ENCODE peak calls at places on chromosomes 4 and X, in four cellular contexts. One of them, this sample, is unnamed.

GRCh38 chr4:1523907-1524636 is 117.8 kb upstream of the NKX1-1 start:
- DNase-seq in activated T-helper 1 cell treated with Interleukin-2 at 50 U/mL for 16 hours: no peak
- DNase-seq in lower leg skin: no peak
- DNase-seq in RPMI7951: no peak
- DNase-seq in this sample: no peak

GRCh38 chrX:106397788-106398538 is 213.8 kb upstream of the RADX start:
- DNase-seq in lower leg skin: no peak
- DNase-seq in RPMI7951: no peak
- DNase-seq in activated T-helper 1 cell treated with Interleukin-2 at 50 U/mL for 16 hours: no peak
- DNase-seq in this sample: no peak

GRCh38 chrX:118025193-118025592 is 91.4 kb downstream of the KLHL13 start:
- DNase-seq in activated T-helper 1 cell treated with Interleukin-2 at 50 U/mL for 16 hours: no peak
- DNase-seq in RPMI7951: no peak
- DNase-seq in lower leg skin: no peak
- DNase-seq in this sample: no peak

GRCh38 chr4:159748834-159749444 is 646.1 kb downstream of the RAPGEF2 start:
- DNase-seq in RPMI7951: no peak
- DNase-seq in lower leg skin: no peak
- DNase-seq in activated T-helper 1 cell treated with Interleukin-2 at 50 U/mL for 16 hours: no peak
- DNase-seq in this sample: no peak

GRCh38 chr4:182488886-182489285 is 245.7 kb downstream of the TENM3 start:
- DNase-seq in lower leg skin: no peak
- DNase-seq in activated T-helper 1 cell treated with Interleukin-2 at 50 U/mL for 16 hours: no peak
- DNase-seq in RPMI7951: no peak
- DNase-seq in this sample: no peak

GRCh38 chr4:32560306-32560705 is 1840.1 kb downstream of the PCDH7 start:
- DNase-seq in lower leg skin: no peak
- DNase-seq in activated T-helper 1 cell treated with Interleukin-2 at 50 U/mL for 16 hours: no peak
- DNase-seq in RPMI7951: no peak
- DNase-seq in this sample: no peak

GRCh38 chr4:177302371-177303100 is 7.1 kb upstream of the NEIL3 start:
- DNase-seq in RPMI7951: no peak
- DNase-seq in lower leg skin: no peak
- DNase-seq in activated T-helper 1 cell treated with Interleukin-2 at 50 U/mL for 16 hours: no peak
- DNase-seq in this sample: no peak

GRCh38 chr4:102341201-102341600 is 4.1 kb downstream of the SLC39A8 start:
- DNase-seq in lower leg skin: no peak
- DNase-seq in activated T-helper 1 cell treated with Interleukin-2 at 50 U/mL for 16 hours: no peak
- DNase-seq in RPMI7951: no peak
- DNase-seq in this sample: no peak

GRCh38 chr4:92307156-92307555 is 3.4 kb downstream of the GRID2 start:
- DNase-seq in lower leg skin: no peak
- DNase-seq in activated T-helper 1 cell treated with Interleukin-2 at 50 U/mL for 16 hours: no peak
- DNase-seq in RPMI7951: no peak
- DNase-seq in this sample: no peak

GRCh38 chr4:81471361-81472248 is at the start of gene RASGEF1B:
- DNase-seq in activated T-helper 1 cell treated with Interleukin-2 at 50 U/mL for 16 hours: peak; percentile 93
- DNase-seq in lower leg skin: peak; percentile 97
- DNase-seq in RPMI7951: peak; percentile 48
- DNase-seq in this sample: peak; percentile 40

GRCh38 chr4:153523941-153524386 is 57.8 kb downstream of the TMEM131L start:
- DNase-seq in activated T-helper 1 cell treated with Interleukin-2 at 50 U/mL for 16 hours: no peak
- DNase-seq in lower leg skin: no peak
- DNase-seq in RPMI7951: no peak
- DNase-seq in this sample: no peak

GRCh38 chr4:61938250-61938846 is 738.2 kb downstream of the ADGRL3 start:
- DNase-seq in RPMI7951: no peak
- DNase-seq in activated T-helper 1 cell treated with Interleukin-2 at 50 U/mL for 16 hours: no peak
- DNase-seq in lower leg skin: no peak
- DNase-seq in this sample: peak; percentile 69

GRCh38 chr4:148574941-148575340 is 132.7 kb upstream of the NR3C2 start:
- DNase-seq in lower leg skin: no peak
- DNase-seq in activated T-helper 1 cell treated with Interleukin-2 at 50 U/mL for 16 hours: no peak
- DNase-seq in RPMI7951: no peak
- DNase-seq in this sample: no peak

GRCh38 chr4:92304073-92304472 is 307 bp downstream of the GRID2 start:
- DNase-seq in activated T-helper 1 cell treated with Interleukin-2 at 50 U/mL for 16 hours: no peak
- DNase-seq in RPMI7951: no peak
- DNase-seq in lower leg skin: no peak
- DNase-seq in this sample: no peak

GRCh38 chrX:117972681-117973080 is 143.9 kb downstream of the KLHL13 start:
- DNase-seq in activated T-helper 1 cell treated with Interleukin-2 at 50 U/mL for 16 hours: no peak
- DNase-seq in lower leg skin: no peak
- DNase-seq in RPMI7951: no peak
- DNase-seq in this sample: no peak